ENCODE peak calls at places on chromosomes 2 and 18, in seven cellular contexts. F, B, H, L, U, W and Y are unnamed samples.

GRCh38 chr2:177543007-177543760 is 150.6 kb downstream of the AGPS start:
- DNase-seq in F (no peak), B (no peak), H (no peak), L (no peak), U (no peak), W (no peak), Y (no peak)

GRCh38 chr2:12048551-12048950 is 302.1 kb downstream of the LPIN1 start:
- DNase-seq in F (no peak), B (peak; percentile 56), H (peak; percentile 36), L (no peak), U (no peak), W (no peak), Y (no peak)

GRCh38 chr2:160315337-160315736 is 115.3 kb upstream of the ITGB6 start:
- DNase-seq in F (no peak), B (no peak), H (no peak), L (no peak), U (no peak), W (no peak), Y (no peak)

GRCh38 chr2:99926986-99927385 is 215.4 kb downstream of the AFF3 start:
- DNase-seq in F (no peak), B (no peak), H (no peak), L (no peak), U (no peak), W (no peak), Y (no peak)

GRCh38 chr2:218859556-218859993 is at the start of gene WNT6:
- DNase-seq in F (no peak), B (no peak), H (peak; percentile 78), L (no peak), U (no peak), W (no peak), Y (no peak)

GRCh38 chr2:7061921-7062320 is 144.7 kb downstream of the RNF144A start:
- DNase-seq in F (no peak), B (no peak), H (peak; percentile 50), L (no peak), U (no peak), W (no peak), Y (no peak)

GRCh38 chr2:88828397-88829137 is 137.1 kb downstream of the RPIA start:
- DNase-seq in F (no peak), B (no peak), H (no peak), L (no peak), U (no peak), W (no peak), Y (no peak)

GRCh38 chr2:121911036-121911435 is 155.6 kb downstream of the TSN start:
- DNase-seq in F (no peak), B (no peak), H (no peak), L (no peak), U (no peak), W (no peak), Y (no peak)

GRCh38 chr2:36277146-36277808 is 78.3 kb upstream of the CRIM1 start:
- DNase-seq in F (no peak), B (no peak), H (no peak), L (peak; percentile 12), U (no peak), W (no peak), Y (peak; percentile 13)

GRCh38 chr2:72669121-72669520 is 156.7 kb downstream of the EXOC6B start:
- DNase-seq in F (no peak), B (no peak), H (no peak), L (no peak), U (no peak), W (no peak), Y (no peak)

GRCh38 chr2:237096201-237096600 is 10.5 kb downstream of the COPS8 start:
- DNase-seq in F (no peak), B (no peak), H (no peak), L (no peak), U (no peak), W (no peak), Y (no peak)

GRCh38 chr2:230097424-230097823 is 28.7 kb upstream of the SLC16A14 start:
- DNase-seq in F (no peak), B (no peak), H (no peak), L (no peak), U (no peak), W (no peak), Y (no peak)

GRCh38 chr2:235765181-235765820 is 271.5 kb downstream of the AGAP1 start:
- DNase-seq in F (no peak), B (peak; percentile 4), H (no peak), L (peak; percentile 55), U (no peak), W (no peak), Y (no peak)

GRCh38 chr2:75994759-75995158 is 284.0 kb upstream of the GCFC2 start:
- DNase-seq in F (peak; percentile 35), B (no peak), H (no peak), L (no peak), U (peak; percentile 19), W (no peak), Y (no peak)

GRCh38 chr2:1651131-1652066 is 92.9 kb downstream of the PXDN start:
- DNase-seq in F (no peak), B (no peak), H (no peak), L (no peak), U (no peak), W (no peak), Y (no peak)

GRCh38 chr18:42412896-42413295 is 457.9 kb downstream of the PIK3C3 start:
- DNase-seq in F (peak; percentile 12), B (no peak), H (no peak), L (no peak), U (no peak), W (no peak), Y (no peak)

GRCh38 chr18:60292186-60292585 is 80.4 kb downstream of the MC4R start:
- DNase-seq in F (no peak), B (no peak), H (no peak), L (no peak), U (no peak), W (no peak), Y (no peak)

GRCh38 chr2:27152102-27152795 is 3.4 kb downstream of the TCF23 start:
- DNase-seq in F (peak; percentile 74), B (peak; percentile 24), H (no peak), L (no peak), U (no peak), W (no peak), Y (peak; percentile 38)

GRCh38 chr2:489838-490237 is 187.4 kb downstream of the TMEM18 start:
- DNase-seq in F (no peak), B (no peak), H (no peak), L (no peak), U (no peak), W (no peak), Y (no peak)

DNA sequence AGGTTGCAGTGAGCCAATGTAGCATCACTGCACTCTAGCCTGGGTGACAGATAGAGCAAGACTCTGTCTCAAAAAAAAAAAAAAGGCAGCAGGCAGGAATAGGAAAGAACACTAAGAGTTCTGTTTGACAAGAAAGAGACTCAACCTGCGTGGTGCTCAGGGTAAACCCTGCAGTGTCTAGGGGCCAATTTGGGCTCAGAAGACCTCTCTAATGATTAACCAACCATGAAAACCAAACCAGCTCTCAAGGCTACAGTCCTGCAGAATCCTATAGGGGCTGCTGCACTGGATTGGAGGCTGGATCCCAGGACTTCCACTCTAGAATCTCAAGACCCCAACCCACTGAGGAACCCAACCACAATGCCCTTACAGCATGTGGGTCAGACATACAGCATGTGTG is 2.4 kb downstream of the TRABD2A start:
- DNase-seq in F (peak; percentile 50), B (no peak), H (no peak), L (no peak), U (no peak), W (no peak), Y (no peak)
- TF ChIP-seq JUND in F (no peak), B (no peak), H (no peak), L (no peak), U (no peak), W (no peak), Y (no peak)

GRCh38 chr2:223625652-223626051 is 23.5 kb upstream of the SCG2 start:
- DNase-seq in F (no peak), B (no peak), H (no peak), L (no peak), U (no peak), W (no peak), Y (no peak)

GRCh38 chr2:223621901-223622300 is 19.7 kb upstream of the SCG2 start:
- DNase-seq in F (no peak), B (no peak), H (no peak), L (no peak), U (no peak), W (no peak), Y (no peak)

DNA sequence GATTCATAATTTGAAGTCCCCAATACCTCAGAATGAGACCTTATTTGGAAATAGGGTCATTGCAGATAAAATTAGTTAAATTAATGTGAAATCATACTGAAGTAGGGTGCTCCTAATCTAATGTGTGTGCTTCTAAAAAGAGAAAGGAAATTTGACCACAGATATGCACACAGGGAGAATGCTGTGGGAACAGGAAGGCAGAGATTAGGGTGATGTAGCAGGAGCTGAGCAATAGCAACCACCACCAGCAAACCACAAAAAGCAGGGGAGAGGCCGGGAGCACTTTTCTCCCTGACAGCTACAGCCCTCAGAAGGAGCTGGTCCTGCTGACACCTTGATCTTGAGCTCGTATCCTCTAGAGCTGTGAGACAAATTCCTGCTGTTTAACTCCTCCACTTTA is 24.6 kb upstream of the SCG2 start:
- DNase-seq in F (no peak), B (no peak), H (no peak), L (no peak), U (no peak), W (no peak), Y (no peak)
- TF ChIP-seq JUND in F (no peak), B (no peak), H (no peak), L (no peak), U (no peak), W (no peak), Y (no peak)

DNA sequence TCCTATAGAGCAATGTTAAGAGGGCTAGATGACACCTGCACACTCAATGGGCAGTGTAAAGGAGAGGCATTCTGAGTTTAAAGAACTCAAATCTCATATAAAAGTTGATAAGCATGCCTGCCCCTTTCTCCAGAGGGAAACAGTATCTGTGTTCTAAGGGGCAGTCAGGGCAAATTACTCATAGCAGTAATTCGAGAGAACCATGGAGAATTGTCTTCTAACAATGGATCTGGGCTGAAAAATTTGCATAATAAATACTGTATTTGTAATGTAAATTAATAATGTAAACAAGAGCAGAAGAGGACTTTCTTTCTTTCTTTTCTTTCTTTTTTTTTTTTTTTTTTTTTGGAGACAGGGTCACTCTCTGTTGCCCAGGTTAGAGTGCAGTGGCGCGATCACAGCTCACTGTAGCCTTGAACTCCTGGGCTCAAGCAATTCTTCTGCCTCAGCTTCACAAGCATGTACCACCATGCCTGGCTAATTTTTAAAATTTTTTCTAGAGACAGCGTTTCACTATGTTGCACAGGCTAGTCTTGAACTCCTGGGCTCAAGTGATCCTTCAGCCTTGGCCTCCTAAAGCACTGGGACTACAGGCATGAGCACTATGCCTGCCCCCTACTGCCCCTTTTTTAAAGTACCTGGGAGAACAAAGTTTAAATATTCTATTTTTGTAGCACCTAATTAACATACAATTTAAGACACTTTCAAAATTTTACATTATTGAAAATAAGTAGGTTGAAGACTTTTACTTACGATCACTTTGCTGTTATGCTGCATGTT is 70.6 kb downstream of the OTX1 start:
- DNase-seq in F (no peak), B (no peak), H (no peak), L (no peak), U (no peak), W (no peak), Y (no peak)
- TF ChIP-seq JUND in F (no peak), B (no peak), H (no peak), L (no peak), U (no peak), W (no peak), Y (no peak)

GRCh38 chr2:129400825-129401224 is 578.6 kb upstream of the RAB6C start:
- DNase-seq in F (no peak), B (no peak), H (peak; percentile 50), L (no peak), U (no peak), W (no peak), Y (no peak)

GRCh38 chr2:129402076-129402475 is 577.4 kb upstream of the RAB6C start:
- DNase-seq in F (no peak), B (no peak), H (no peak), L (no peak), U (no peak), W (no peak), Y (no peak)

GRCh38 chr2:129396980-129397599 is 582.4 kb upstream of the RAB6C start:
- DNase-seq in F (peak; percentile 45), B (peak; percentile 47), H (peak; percentile 43), L (peak; percentile 16), U (no peak), W (peak; percentile 21), Y (peak; percentile 74)
- TF ChIP-seq JUND in F (no peak), B (no peak), H (no peak), L (no peak), U (no peak), W (no peak), Y (no peak)